ENCODE peak calls at places on chromosomes 6 and 20, in four cellular contexts. One of them, this sample, is unnamed.

GRCh38 chr6:11536795-11537194 is 754 bp upstream of the TMEM170B start:
- DNase-seq in fibroblast of lung: peak; percentile 5
- DNase-seq in astrocyte: no peak
- DNase-seq in DND-41: peak; percentile 15
- DNase-seq in this sample: no peak

GRCh38 chr6:16832027-16832688 is 70.9 kb upstream of the ATXN1 start:
- DNase-seq in fibroblast of lung: peak; percentile 70
- DNase-seq in astrocyte: no peak
- DNase-seq in DND-41: no peak
- DNase-seq in this sample: no peak

GRCh38 chr20:46897471-46897870 is 2.8 kb downstream of the EYA2 start:
- DNase-seq in fibroblast of lung: no peak
- DNase-seq in astrocyte: no peak
- DNase-seq in DND-41: no peak
- DNase-seq in this sample: no peak

GRCh38 chr6:156961282-156961892 is 184.2 kb downstream of the ARID1B start:
- DNase-seq in fibroblast of lung: no peak
- DNase-seq in astrocyte: no peak
- DNase-seq in DND-41: no peak
- DNase-seq in this sample: no peak

GRCh38 chr6:658244-658643 is 1.3 kb upstream of the HUS1B start:
- DNase-seq in fibroblast of lung: peak; percentile 68
- DNase-seq in astrocyte: peak; percentile 94
- DNase-seq in DND-41: no peak
- DNase-seq in this sample: no peak

GRCh38 chr6:15303162-15303919 is 57.5 kb downstream of the JARID2 start:
- DNase-seq in fibroblast of lung: no peak
- DNase-seq in astrocyte: no peak
- DNase-seq in DND-41: no peak
- DNase-seq in this sample: no peak

GRCh38 chr6:101663099-101663498 is 269.6 kb downstream of the GRIK2 start:
- DNase-seq in fibroblast of lung: no peak
- DNase-seq in astrocyte: no peak
- DNase-seq in DND-41: no peak
- DNase-seq in this sample: no peak

GRCh38 chr20:48697845-48698491 is 129.8 kb downstream of the PREX1 start:
- DNase-seq in fibroblast of lung: peak; percentile 79
- DNase-seq in astrocyte: peak; percentile 68
- DNase-seq in DND-41: no peak
- DNase-seq in this sample: no peak

GRCh38 chr6:15400572-15401004 is 154.7 kb downstream of the JARID2 start:
- DNase-seq in fibroblast of lung: peak; percentile 48
- DNase-seq in astrocyte: no peak
- DNase-seq in DND-41: no peak
- DNase-seq in this sample: no peak

GRCh38 chr6:81708306-81708705 is 44.2 kb downstream of the TENT5A start:
- DNase-seq in fibroblast of lung: no peak
- DNase-seq in astrocyte: peak; percentile 69
- DNase-seq in DND-41: no peak
- DNase-seq in this sample: no peak

GRCh38 chr6:167047554-167047953 is 48.4 kb downstream of the CEP43 start:
- DNase-seq in fibroblast of lung: no peak
- DNase-seq in astrocyte: no peak
- DNase-seq in DND-41: no peak
- DNase-seq in this sample: no peak

GRCh38 chr6:39530201-39530759 is 194.9 kb downstream of the KIF6 start:
- DNase-seq in fibroblast of lung: peak; percentile 31
- DNase-seq in astrocyte: peak; percentile 55
- DNase-seq in DND-41: no peak
- DNase-seq in this sample: no peak

GRCh38 chr20:24102290-24102689 is 113.7 kb upstream of the GGTLC1 start:
- DNase-seq in fibroblast of lung: no peak
- DNase-seq in astrocyte: no peak
- DNase-seq in DND-41: peak; percentile 34
- DNase-seq in this sample: no peak

GRCh38 chr20:58432190-58432954 is 43.3 kb downstream of the VAPB start:
- DNase-seq in fibroblast of lung: peak; percentile 80
- DNase-seq in astrocyte: no peak
- DNase-seq in DND-41: no peak
- DNase-seq in this sample: no peak

GRCh38 chr6:53437557-53438202 is 88.9 kb upstream of the ELOVL5 start:
- DNase-seq in fibroblast of lung: peak; percentile 91
- DNase-seq in astrocyte: peak; percentile 88
- DNase-seq in DND-41: peak; percentile 35
- DNase-seq in this sample: no peak

GRCh38 chr6:53441035-53441493 is 92.3 kb upstream of the ELOVL5 start:
- DNase-seq in fibroblast of lung: peak; percentile 26
- DNase-seq in astrocyte: peak; percentile 63
- DNase-seq in DND-41: no peak
- DNase-seq in this sample: no peak

GRCh38 chr6:53440331-53440730 is 91.6 kb upstream of the ELOVL5 start:
- DNase-seq in fibroblast of lung: peak; percentile 28
- DNase-seq in astrocyte: no peak
- DNase-seq in DND-41: no peak
- DNase-seq in this sample: no peak

GRCh38 chr6:53439556-53439955 is 90.8 kb upstream of the ELOVL5 start:
- DNase-seq in fibroblast of lung: peak; percentile 84
- DNase-seq in astrocyte: peak; percentile 61
- DNase-seq in DND-41: no peak
- DNase-seq in this sample: no peak

GRCh38 chr6:53441761-53442160 is 93.0 kb upstream of the ELOVL5 start:
- DNase-seq in fibroblast of lung: peak; percentile 77
- DNase-seq in astrocyte: peak; percentile 79
- DNase-seq in DND-41: no peak
- DNase-seq in this sample: no peak
- H2AFZ ChIP-seq in fibroblast of lung: no peak overlapping the region
- H2AFZ ChIP-seq in astrocyte: no peak overlapping the region
- H2AFZ ChIP-seq in DND-41: no peak overlapping the region
- H2AFZ ChIP-seq in this sample: no peak overlapping the region

DNA sequence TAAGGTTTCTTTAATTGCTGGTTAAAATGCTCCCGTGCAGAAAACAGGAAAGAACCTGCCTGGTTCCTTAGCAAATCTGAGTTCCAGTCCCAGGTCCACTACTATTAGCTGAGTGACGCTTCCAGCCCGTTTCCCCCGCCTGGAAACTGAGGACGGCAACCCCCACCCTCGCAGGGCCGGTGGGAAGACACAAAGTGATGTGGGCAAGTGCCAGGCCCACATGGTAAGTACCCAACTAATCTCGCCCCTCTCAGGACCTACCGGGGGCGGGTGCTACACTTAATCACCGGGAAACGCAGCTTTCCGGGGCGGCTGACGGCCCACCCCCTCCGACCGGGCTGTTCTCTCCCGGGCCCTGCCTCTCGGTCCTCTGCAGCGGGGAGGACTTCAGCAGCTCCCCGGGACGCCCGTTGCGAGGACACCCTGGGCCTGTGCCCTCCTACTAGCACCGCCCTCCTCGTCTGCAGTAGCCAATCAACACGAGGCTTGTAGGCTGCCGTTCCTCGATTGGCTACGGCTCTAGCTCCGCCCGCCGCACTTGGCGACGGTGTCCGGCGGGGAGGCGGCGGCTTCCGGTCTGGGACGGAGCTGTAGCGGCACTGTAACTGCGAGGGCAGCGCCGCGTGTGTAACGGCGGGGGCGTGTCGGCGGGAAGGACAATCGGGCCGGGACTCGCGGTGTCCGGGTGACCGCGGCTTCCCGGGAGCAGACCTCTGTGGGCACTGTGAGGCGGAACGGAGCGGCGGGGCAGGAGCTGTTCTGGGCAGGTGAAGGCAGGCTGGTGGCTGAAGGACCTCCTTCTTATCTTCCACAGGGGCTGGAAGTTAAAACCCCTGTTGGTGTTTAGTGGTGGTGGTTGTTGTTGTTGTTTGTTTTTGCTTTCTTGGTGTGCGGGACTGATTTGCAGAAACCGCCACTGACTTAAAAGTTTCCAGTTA is at the start of gene ZBTB9:
- DNase-seq in fibroblast of lung: peak; percentile 95
- DNase-seq in astrocyte: peak; percentile 91
- DNase-seq in DND-41: peak; percentile 96
- DNase-seq in this sample: peak; percentile 81
- H2AFZ ChIP-seq in fibroblast of lung: peak within 1 kb of the TSS; percentile 86
- H2AFZ ChIP-seq in astrocyte: peak within 1 kb of the TSS; percentile 77
- H2AFZ ChIP-seq in DND-41: peak within 1 kb of the TSS; percentile 94
- H2AFZ ChIP-seq in this sample: peak within 1 kb of the TSS; percentile 89

GRCh38 chr6:112799889-112800288 is 452.8 kb downstream of the RFPL4B start:
- DNase-seq in fibroblast of lung: no peak
- DNase-seq in astrocyte: no peak
- DNase-seq in DND-41: no peak
- DNase-seq in this sample: no peak
- H2AFZ ChIP-seq in fibroblast of lung: peak overlapping the region; percentile 5
- H2AFZ ChIP-seq in astrocyte: no peak overlapping the region
- H2AFZ ChIP-seq in DND-41: no peak overlapping the region
- H2AFZ ChIP-seq in this sample: no peak overlapping the region

GRCh38 chr6:47353822-47354221 is 44.1 kb upstream of the TNFRSF21 start:
- DNase-seq in fibroblast of lung: no peak
- DNase-seq in astrocyte: no peak
- DNase-seq in DND-41: no peak
- DNase-seq in this sample: no peak

GRCh38 chr6:47352966-47353365 is 43.3 kb upstream of the TNFRSF21 start:
- DNase-seq in fibroblast of lung: no peak
- DNase-seq in astrocyte: no peak
- DNase-seq in DND-41: no peak
- DNase-seq in this sample: no peak

GRCh38 chr6:47349931-47350330 is 40.2 kb upstream of the TNFRSF21 start:
- DNase-seq in fibroblast of lung: no peak
- DNase-seq in astrocyte: no peak
- DNase-seq in DND-41: no peak
- DNase-seq in this sample: no peak

GRCh38 chr6:47355496-47355895 is 45.8 kb upstream of the TNFRSF21 start:
- DNase-seq in fibroblast of lung: no peak
- DNase-seq in astrocyte: no peak
- DNase-seq in DND-41: no peak
- DNase-seq in this sample: no peak

GRCh38 chr6:47352169-47352568 is 42.5 kb upstream of the TNFRSF21 start:
- DNase-seq in fibroblast of lung: no peak
- DNase-seq in astrocyte: no peak
- DNase-seq in DND-41: no peak
- DNase-seq in this sample: no peak
- H2AFZ ChIP-seq in fibroblast of lung: no peak overlapping the region
- H2AFZ ChIP-seq in astrocyte: no peak overlapping the region
- H2AFZ ChIP-seq in DND-41: no peak overlapping the region
- H2AFZ ChIP-seq in this sample: no peak overlapping the region

DNA sequence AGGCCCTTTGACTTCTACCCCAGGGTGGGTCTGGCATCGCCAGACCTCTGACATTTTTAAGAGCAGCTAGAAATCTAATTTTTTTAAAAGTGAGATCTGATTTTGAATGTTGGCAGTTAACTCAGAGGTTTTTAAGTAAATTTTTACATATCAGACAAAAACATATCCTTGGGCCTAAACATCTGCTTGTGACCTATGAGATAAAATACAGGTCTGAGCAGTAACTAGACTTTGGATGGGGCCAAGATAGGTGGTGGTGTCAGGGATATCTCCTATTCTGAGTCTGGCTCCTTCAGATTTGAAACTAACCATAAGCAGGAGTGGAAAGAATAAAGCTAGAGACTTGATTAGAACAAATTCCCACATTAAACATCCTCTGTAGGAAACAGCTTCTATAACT is 17.6 kb downstream of the RALY start:
- DNase-seq in fibroblast of lung: no peak
- DNase-seq in astrocyte: no peak
- DNase-seq in DND-41: no peak
- DNase-seq in this sample: no peak
- H2AFZ ChIP-seq in fibroblast of lung: no peak overlapping the region
- H2AFZ ChIP-seq in astrocyte: no peak overlapping the region
- H2AFZ ChIP-seq in DND-41: no peak overlapping the region
- H2AFZ ChIP-seq in this sample: no peak overlapping the region

GRCh38 chr6:4103929-4104328 is 25.0 kb upstream of the FAM217A start:
- DNase-seq in fibroblast of lung: no peak
- DNase-seq in astrocyte: peak; percentile 4
- DNase-seq in DND-41: no peak
- DNase-seq in this sample: peak; percentile 28
- H2AFZ ChIP-seq in fibroblast of lung: no peak overlapping the region
- H2AFZ ChIP-seq in astrocyte: no peak overlapping the region
- H2AFZ ChIP-seq in DND-41: no peak overlapping the region
- H2AFZ ChIP-seq in this sample: no peak overlapping the region

GRCh38 chr20:22652685-22653568 is 68.6 kb upstream of the FOXA2 start:
- DNase-seq in fibroblast of lung: no peak
- DNase-seq in astrocyte: no peak
- DNase-seq in DND-41: no peak
- DNase-seq in this sample: no peak

GRCh38 chr20:22654243-22654642 is 69.9 kb upstream of the FOXA2 start:
- DNase-seq in fibroblast of lung: no peak
- DNase-seq in astrocyte: no peak
- DNase-seq in DND-41: no peak
- DNase-seq in this sample: no peak

DNA sequence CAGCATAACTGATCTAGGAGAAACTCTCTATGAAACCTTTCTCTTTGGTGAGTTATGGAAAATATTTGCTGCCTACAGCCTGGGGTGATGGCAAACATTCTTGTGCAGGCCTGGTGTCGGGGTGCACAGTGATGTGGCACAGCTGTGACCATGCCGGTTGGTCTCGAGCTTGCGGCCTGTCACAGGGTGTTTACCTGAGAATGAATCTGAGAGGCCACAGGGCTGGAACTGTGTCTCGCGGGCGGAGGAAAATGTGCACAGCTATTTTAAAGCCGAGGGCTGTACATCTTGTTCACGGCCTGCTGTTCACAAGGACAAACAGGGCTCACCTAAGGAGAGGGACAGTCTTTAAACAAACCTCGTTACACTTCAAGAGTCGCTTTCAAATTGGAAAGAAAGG is 69.3 kb upstream of the FOXA2 start:
- DNase-seq in fibroblast of lung: no peak
- DNase-seq in astrocyte: no peak
- DNase-seq in DND-41: no peak
- DNase-seq in this sample: no peak
- H2AFZ ChIP-seq in fibroblast of lung: no peak overlapping the region
- H2AFZ ChIP-seq in astrocyte: no peak overlapping the region
- H2AFZ ChIP-seq in DND-41: no peak overlapping the region
- H2AFZ ChIP-seq in this sample: no peak overlapping the region

DNA sequence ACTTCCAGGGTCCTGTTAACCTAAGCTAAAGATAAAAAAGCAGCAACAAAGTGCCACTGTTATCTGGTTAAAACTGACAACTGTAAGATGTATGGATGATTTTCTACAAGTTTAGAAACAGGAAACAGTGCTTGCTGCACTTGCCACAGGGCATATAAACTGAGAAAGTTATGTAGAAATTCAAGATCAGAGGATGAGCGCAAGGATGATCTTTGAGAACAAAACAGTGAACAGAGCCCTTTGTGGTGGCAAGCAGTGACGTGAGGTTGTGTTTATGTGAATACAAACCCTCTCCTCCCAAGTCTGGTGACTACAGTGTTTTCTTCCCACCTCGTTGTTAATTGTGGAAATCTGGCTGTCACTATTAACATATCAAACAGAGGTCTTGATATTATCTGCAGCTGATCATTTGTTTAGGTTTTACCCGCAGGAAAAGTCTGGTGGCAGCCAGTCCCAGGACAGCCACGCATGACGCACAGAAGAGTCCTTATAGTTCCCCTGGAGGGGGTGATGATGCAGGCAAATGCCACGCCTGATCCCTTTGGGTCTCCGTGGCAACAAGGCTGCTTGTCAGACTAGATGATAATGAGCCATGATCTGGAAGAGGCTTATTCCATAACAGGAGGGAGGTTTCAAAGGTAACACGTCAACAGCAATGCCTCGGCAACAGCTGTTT is 43.1 kb upstream of the TNFAIP3 start:
- DNase-seq in fibroblast of lung: peak; percentile 84
- DNase-seq in astrocyte: peak; percentile 72
- DNase-seq in DND-41: peak; percentile 55
- DNase-seq in this sample: no peak
- H2AFZ ChIP-seq in fibroblast of lung: peak overlapping the region; percentile 31
- H2AFZ ChIP-seq in astrocyte: peak overlapping the region; percentile 51
- H2AFZ ChIP-seq in DND-41: peak overlapping the region; percentile 42
- H2AFZ ChIP-seq in this sample: peak overlapping the region; percentile 45

This sample was measured in keratinocyte.